ENCODE peak calls at places on chromosomes 7 and 10, in five cellular contexts. One of them, this sample, is unnamed.

GRCh38 chr10:6600224-6600987 is 20.3 kb upstream of the PRKCQ start:
- DNase-seq in astrocyte of the cerebellum: no peak
- DNase-seq in ureter: no peak
- DNase-seq in activated CD4-positive, alpha-beta memory T cell treated with anti-CD3 and anti-CD28 coated beads, Interleukin-2, amount 10 ng/mL, durations not matched to agents 7 days and 5 days: no peak
- DNase-seq in fibroblast of the aortic adventitia: no peak
- DNase-seq in this sample: no peak

GRCh38 chr10:80268266-80268665 is 21.2 kb downstream of the MAT1A start:
- DNase-seq in ureter: no peak
- DNase-seq in astrocyte of the cerebellum: no peak
- DNase-seq in fibroblast of the aortic adventitia: no peak
- DNase-seq in activated CD4-positive, alpha-beta memory T cell treated with anti-CD3 and anti-CD28 coated beads, Interleukin-2, amount 10 ng/mL, durations not matched to agents 7 days and 5 days: no peak
- DNase-seq in this sample: peak

GRCh38 chr7:47211467-47212121 is 370.3 kb downstream of the TNS3 start:
- DNase-seq in astrocyte of the cerebellum: no peak
- DNase-seq in activated CD4-positive, alpha-beta memory T cell treated with anti-CD3 and anti-CD28 coated beads, Interleukin-2, amount 10 ng/mL, durations not matched to agents 7 days and 5 days: no peak
- DNase-seq in ureter: no peak
- DNase-seq in fibroblast of the aortic adventitia: no peak
- DNase-seq in this sample: no peak

GRCh38 chr10:88989824-88990527 is 622 bp upstream of the FAS start:
- DNase-seq in astrocyte of the cerebellum: peak
- DNase-seq in ureter: peak
- DNase-seq in activated CD4-positive, alpha-beta memory T cell treated with anti-CD3 and anti-CD28 coated beads, Interleukin-2, amount 10 ng/mL, durations not matched to agents 7 days and 5 days: no peak
- DNase-seq in fibroblast of the aortic adventitia: peak
- DNase-seq in this sample: peak

GRCh38 chr10:71575446-71575845 is 144.1 kb downstream of the C10orf105 start:
- DNase-seq in activated CD4-positive, alpha-beta memory T cell treated with anti-CD3 and anti-CD28 coated beads, Interleukin-2, amount 10 ng/mL, durations not matched to agents 7 days and 5 days: no peak
- DNase-seq in ureter: peak
- DNase-seq in astrocyte of the cerebellum: no peak
- DNase-seq in fibroblast of the aortic adventitia: peak
- DNase-seq in this sample: peak

GRCh38 chr10:79495306-79495705 is 17.0 kb upstream of the EIF5AL1 start:
- DNase-seq in activated CD4-positive, alpha-beta memory T cell treated with anti-CD3 and anti-CD28 coated beads, Interleukin-2, amount 10 ng/mL, durations not matched to agents 7 days and 5 days: no peak
- DNase-seq in fibroblast of the aortic adventitia: no peak
- DNase-seq in ureter: no peak
- DNase-seq in astrocyte of the cerebellum: no peak
- DNase-seq in this sample: no peak

GRCh38 chr10:52466464-52466863 is 152.4 kb downstream of the DKK1 start:
- DNase-seq in astrocyte of the cerebellum: no peak
- DNase-seq in activated CD4-positive, alpha-beta memory T cell treated with anti-CD3 and anti-CD28 coated beads, Interleukin-2, amount 10 ng/mL, durations not matched to agents 7 days and 5 days: no peak
- DNase-seq in fibroblast of the aortic adventitia: no peak
- DNase-seq in ureter: no peak
- DNase-seq in this sample: peak

GRCh38 chr7:68063171-68063570 is 1066.5 kb downstream of the TYW1 start:
- DNase-seq in activated CD4-positive, alpha-beta memory T cell treated with anti-CD3 and anti-CD28 coated beads, Interleukin-2, amount 10 ng/mL, durations not matched to agents 7 days and 5 days: no peak
- DNase-seq in fibroblast of the aortic adventitia: no peak
- DNase-seq in astrocyte of the cerebellum: no peak
- DNase-seq in ureter: no peak
- DNase-seq in this sample: peak

GRCh38 chr10:103491729-103492364 is 1.7 kb upstream of the NEURL1 start:
- DNase-seq in activated CD4-positive, alpha-beta memory T cell treated with anti-CD3 and anti-CD28 coated beads, Interleukin-2, amount 10 ng/mL, durations not matched to agents 7 days and 5 days: no peak
- DNase-seq in fibroblast of the aortic adventitia: peak
- DNase-seq in astrocyte of the cerebellum: peak
- DNase-seq in ureter: no peak
- DNase-seq in this sample: peak

GRCh38 chr10:89147256-89147655 is 59.9 kb downstream of the CH25H start:
- DNase-seq in fibroblast of the aortic adventitia: peak
- DNase-seq in activated CD4-positive, alpha-beta memory T cell treated with anti-CD3 and anti-CD28 coated beads, Interleukin-2, amount 10 ng/mL, durations not matched to agents 7 days and 5 days: no peak
- DNase-seq in ureter: no peak
- DNase-seq in astrocyte of the cerebellum: peak
- DNase-seq in this sample: peak

GRCh38 chr7:129367700-129368388 is 66.4 kb upstream of the STRIP2 start:
- DNase-seq in activated CD4-positive, alpha-beta memory T cell treated with anti-CD3 and anti-CD28 coated beads, Interleukin-2, amount 10 ng/mL, durations not matched to agents 7 days and 5 days: peak
- DNase-seq in fibroblast of the aortic adventitia: peak
- DNase-seq in ureter: peak
- DNase-seq in astrocyte of the cerebellum: peak
- DNase-seq in this sample: peak

GRCh38 chr7:30938435-30939316 is 25.1 kb upstream of the GHRHR start:
- DNase-seq in fibroblast of the aortic adventitia: peak
- DNase-seq in activated CD4-positive, alpha-beta memory T cell treated with anti-CD3 and anti-CD28 coated beads, Interleukin-2, amount 10 ng/mL, durations not matched to agents 7 days and 5 days: peak
- DNase-seq in ureter: peak
- DNase-seq in astrocyte of the cerebellum: peak
- DNase-seq in this sample: peak

GRCh38 chr10:75407716-75408511 is 6.3 kb upstream of the ZNF503 start:
- DNase-seq in fibroblast of the aortic adventitia: peak
- DNase-seq in astrocyte of the cerebellum: no peak
- DNase-seq in activated CD4-positive, alpha-beta memory T cell treated with anti-CD3 and anti-CD28 coated beads, Interleukin-2, amount 10 ng/mL, durations not matched to agents 7 days and 5 days: no peak
- DNase-seq in ureter: no peak
- DNase-seq in this sample: peak

GRCh38 chr7:46859963-46860475 is 721.9 kb downstream of the TNS3 start:
- DNase-seq in ureter: no peak
- DNase-seq in activated CD4-positive, alpha-beta memory T cell treated with anti-CD3 and anti-CD28 coated beads, Interleukin-2, amount 10 ng/mL, durations not matched to agents 7 days and 5 days: no peak
- DNase-seq in astrocyte of the cerebellum: no peak
- DNase-seq in fibroblast of the aortic adventitia: peak
- DNase-seq in this sample: peak

GRCh38 chr7:135232720-135233119 is 918 bp upstream of the STRA8 start:
- DNase-seq in activated CD4-positive, alpha-beta memory T cell treated with anti-CD3 and anti-CD28 coated beads, Interleukin-2, amount 10 ng/mL, durations not matched to agents 7 days and 5 days: peak
- DNase-seq in ureter: no peak
- DNase-seq in fibroblast of the aortic adventitia: no peak
- DNase-seq in astrocyte of the cerebellum: no peak
- DNase-seq in this sample: peak

GRCh38 chr10:119253433-119254174 is 46.2 kb downstream of the GRK5 start:
- DNase-seq in ureter: peak
- DNase-seq in activated CD4-positive, alpha-beta memory T cell treated with anti-CD3 and anti-CD28 coated beads, Interleukin-2, amount 10 ng/mL, durations not matched to agents 7 days and 5 days: peak
- DNase-seq in astrocyte of the cerebellum: peak
- DNase-seq in fibroblast of the aortic adventitia: peak
- DNase-seq in this sample: peak

GRCh38 chr10:117257701-117258100 is 16.8 kb downstream of the SLC18A2 start:
- DNase-seq in activated CD4-positive, alpha-beta memory T cell treated with anti-CD3 and anti-CD28 coated beads, Interleukin-2, amount 10 ng/mL, durations not matched to agents 7 days and 5 days: no peak
- DNase-seq in ureter: no peak
- DNase-seq in fibroblast of the aortic adventitia: no peak
- DNase-seq in astrocyte of the cerebellum: no peak
- DNase-seq in this sample: no peak

GRCh38 chr10:113323985-113324384 is 228.9 kb upstream of the HABP2 start:
- DNase-seq in activated CD4-positive, alpha-beta memory T cell treated with anti-CD3 and anti-CD28 coated beads, Interleukin-2, amount 10 ng/mL, durations not matched to agents 7 days and 5 days: no peak
- DNase-seq in astrocyte of the cerebellum: no peak
- DNase-seq in fibroblast of the aortic adventitia: no peak
- DNase-seq in ureter: no peak
- DNase-seq in this sample: no peak

GRCh38 chr10:21814866-21815265 is 188.7 kb downstream of the DNAJC1 start:
- DNase-seq in ureter: no peak
- DNase-seq in astrocyte of the cerebellum: no peak
- DNase-seq in activated CD4-positive, alpha-beta memory T cell treated with anti-CD3 and anti-CD28 coated beads, Interleukin-2, amount 10 ng/mL, durations not matched to agents 7 days and 5 days: no peak
- DNase-seq in fibroblast of the aortic adventitia: no peak
- DNase-seq in this sample: no peak

GRCh38 chr10:49611166-49611814 is 1.2 kb downstream of the SLC18A3 start:
- DNase-seq in activated CD4-positive, alpha-beta memory T cell treated with anti-CD3 and anti-CD28 coated beads, Interleukin-2, amount 10 ng/mL, durations not matched to agents 7 days and 5 days: no peak
- DNase-seq in astrocyte of the cerebellum: no peak
- DNase-seq in fibroblast of the aortic adventitia: no peak
- DNase-seq in ureter: no peak
- DNase-seq in this sample: peak

GRCh38 chr7:81684513-81685262 is 85.2 kb downstream of the HGF start:
- DNase-seq in astrocyte of the cerebellum: peak
- DNase-seq in activated CD4-positive, alpha-beta memory T cell treated with anti-CD3 and anti-CD28 coated beads, Interleukin-2, amount 10 ng/mL, durations not matched to agents 7 days and 5 days: no peak
- DNase-seq in fibroblast of the aortic adventitia: peak
- DNase-seq in ureter: peak
- DNase-seq in this sample: peak

GRCh38 chr10:133456041-133456951 is 2.6 kb downstream of the SCART1 start:
- DNase-seq in astrocyte of the cerebellum: no peak
- DNase-seq in activated CD4-positive, alpha-beta memory T cell treated with anti-CD3 and anti-CD28 coated beads, Interleukin-2, amount 10 ng/mL, durations not matched to agents 7 days and 5 days: no peak
- DNase-seq in ureter: peak
- DNase-seq in fibroblast of the aortic adventitia: no peak
- DNase-seq in this sample: no peak

GRCh38 chr10:70940834-70941568 is 52.6 kb upstream of the PCBD1 start:
- DNase-seq in ureter: no peak
- DNase-seq in astrocyte of the cerebellum: no peak
- DNase-seq in fibroblast of the aortic adventitia: peak
- DNase-seq in activated CD4-positive, alpha-beta memory T cell treated with anti-CD3 and anti-CD28 coated beads, Interleukin-2, amount 10 ng/mL, durations not matched to agents 7 days and 5 days: no peak
- DNase-seq in this sample: peak

GRCh38 chr7:42218248-42218647 is 18.8 kb downstream of the GLI3 start:
- DNase-seq in astrocyte of the cerebellum: no peak
- DNase-seq in activated CD4-positive, alpha-beta memory T cell treated with anti-CD3 and anti-CD28 coated beads, Interleukin-2, amount 10 ng/mL, durations not matched to agents 7 days and 5 days: no peak
- DNase-seq in fibroblast of the aortic adventitia: no peak
- DNase-seq in ureter: no peak
- DNase-seq in this sample: no peak

GRCh38 chr7:29606287-29606721 is 42.7 kb downstream of the PRR15 start:
- DNase-seq in astrocyte of the cerebellum: no peak
- DNase-seq in activated CD4-positive, alpha-beta memory T cell treated with anti-CD3 and anti-CD28 coated beads, Interleukin-2, amount 10 ng/mL, durations not matched to agents 7 days and 5 days: no peak
- DNase-seq in ureter: no peak
- DNase-seq in fibroblast of the aortic adventitia: peak
- DNase-seq in this sample: peak